ENCODE peak calls at places on chromosomes 2 and 18, in seven cellular contexts. F is cardiac fibroblast, A is Panc1, W is PC-9, U is AG10803, D is mammary epithelial cell, C is IMR-90. Z is an unnamed sample.

GRCh38 chr18:49081511-49082146 is 130.9 kb upstream of the SMAD7 start:
- DNase-seq in D (peak), W (no peak), F (no peak), U (no peak), A (no peak), C (peak), Z (no peak)

GRCh38 chr2:218898109-218898878 is 17.6 kb downstream of the WNT10A start:
- DNase-seq in A (no peak), D (peak), F (peak), W (no peak), C (peak), U (peak), Z (peak)

GRCh38 chr18:22609642-22610041 is 191.9 kb upstream of the CTAGE1 start:
- DNase-seq in A (no peak), D (peak), F (peak), W (no peak), U (peak), C (peak), Z (peak)

GRCh38 chr18:68267583-68267982 is 447.3 kb downstream of the TMX3 start:
- DNase-seq in D (peak), A (no peak), C (peak), F (peak), U (peak), W (no peak), Z (peak)

GRCh38 chr2:196798980-196799379 is 503 bp downstream of the GTF3C3 start:
- DNase-seq in F (peak), U (no peak), C (no peak), A (no peak), D (no peak), W (no peak), Z (no peak)

GRCh38 chr18:70621710-70622109 is 332.9 kb downstream of the SOCS6 start:
- DNase-seq in A (no peak), F (no peak), W (no peak), U (no peak), C (no peak), D (no peak), Z (no peak)

GRCh38 chr2:41870948-41871522 is 176.8 kb upstream of the PKDCC start:
- DNase-seq in F (peak), W (no peak), U (peak), D (no peak), A (no peak), C (no peak), Z (no peak)

GRCh38 chr2:28695245-28695647 is 56.4 kb upstream of the PPP1CB start:
- DNase-seq in A (no peak), D (no peak), C (no peak), F (no peak), U (no peak), W (no peak), Z (no peak)

GRCh38 chr18:49431563-49431962 is 28.9 kb downstream of the DYM start:
- DNase-seq in C (peak), U (no peak), F (no peak), W (no peak), D (peak), A (no peak), Z (no peak)

GRCh38 chr18:59861009-59861408 is 38.8 kb upstream of the PMAIP1 start:
- DNase-seq in D (no peak), U (no peak), F (peak), A (no peak), W (no peak), C (peak), Z (no peak)

GRCh38 chr2:222477962-222478608 is 53.7 kb downstream of the SGPP2 start:
- DNase-seq in U (no peak), D (no peak), F (no peak), W (no peak), C (no peak), A (no peak), Z (no peak)

GRCh38 chr2:224308267-224308911 is 93.5 kb downstream of the FAM124B start:
- DNase-seq in A (no peak), D (no peak), U (no peak), F (no peak), W (no peak), C (no peak), Z (no peak)

GRCh38 chr2:134866498-134867099 is 28.2 kb downstream of the ACMSD start:
- DNase-seq in A (peak), C (peak), D (peak), U (peak), F (peak), W (no peak), Z (peak)

GRCh38 chr2:71505086-71505769 is 51.9 kb downstream of the DYSF start:
- DNase-seq in A (no peak), W (no peak), F (peak), C (no peak), D (no peak), U (no peak), Z (no peak)

GRCh38 chr2:98479959-98480524 is 35.4 kb downstream of the INPP4A start:
- DNase-seq in A (no peak), D (peak), F (peak), C (peak), W (peak), U (peak), Z (peak)

GRCh38 chr2:63790913-63791312 is 50.8 kb upstream of the UGP2 start:
- DNase-seq in D (peak), C (peak), F (peak), W (peak), U (peak), A (no peak), Z (peak)

GRCh38 chr2:149645391-149645790 is 57.8 kb upstream of the MMADHC start:
- DNase-seq in A (no peak), U (peak), F (peak), D (no peak), W (no peak), C (peak), Z (peak)

GRCh38 chr2:101734511-101735165 is 37.1 kb downstream of the MAP4K4 start:
- DNase-seq in C (no peak), W (no peak), F (no peak), U (no peak), D (no peak), A (no peak), Z (no peak)

GRCh38 chr18:33034212-33034611 is 261.4 kb upstream of the KLHL14 start:
- DNase-seq in F (no peak), W (no peak), U (no peak), C (no peak), A (no peak), D (no peak), Z (no peak)

GRCh38 chr2:233185963-233186362 is 65.5 kb upstream of the ATG16L1 start:
- DNase-seq in W (no peak), C (no peak), F (no peak), A (no peak), U (no peak), D (no peak), Z (no peak)

GRCh38 chr2:73293534-73294171 is at the start of gene EGR4:
- DNase-seq in F (peak), U (peak), W (peak), C (peak), A (no peak), D (peak), Z (peak)

GRCh38 chr2:36356990-36357505 is 1.5 kb downstream of the CRIM1 start:
- DNase-seq in U (no peak), A (no peak), W (peak), F (no peak), D (peak), C (peak), Z (no peak)

GRCh38 chr18:34817636-34818035 is 107.5 kb downstream of the DTNA start:
- DNase-seq in C (no peak), U (no peak), A (no peak), F (no peak), W (no peak), D (no peak), Z (no peak)

GRCh38 chr2:130918421-130918820 is 81.7 kb downstream of the ARHGEF4 start:
- DNase-seq in U (no peak), A (no peak), C (no peak), D (no peak), F (no peak), W (no peak), Z (no peak)

GRCh38 chr2:45578056-45578843 is 32.8 kb downstream of the SRBD1 start:
- DNase-seq in C (peak), F (peak), D (no peak), W (no peak), U (peak), A (peak), Z (peak)

GRCh38 chr2:238899386-238899785 is 51.5 kb downstream of the TWIST2 start:
- DNase-seq in A (no peak), U (peak), C (no peak), F (no peak), D (no peak), W (no peak), Z (no peak)

GRCh38 chr2:15158532-15158931 is 402.6 kb downstream of the NBAS start:
- DNase-seq in D (peak), A (no peak), C (no peak), F (no peak), W (no peak), U (no peak), Z (no peak)

GRCh38 chr2:182242561-182242960 is 184.3 kb downstream of the PDE1A start:
- DNase-seq in U (no peak), F (no peak), A (no peak), W (no peak), C (no peak), D (no peak), Z (no peak)

GRCh38 chr2:1754046-1754445 is 9.7 kb upstream of the PXDN start:
- DNase-seq in W (no peak), A (no peak), U (no peak), C (no peak), F (no peak), D (no peak), Z (no peak)

GRCh38 chr2:229970406-229970805 is 48.1 kb downstream of the FBXO36 start:
- DNase-seq in F (no peak), D (no peak), A (no peak), C (no peak), U (no peak), W (no peak), Z (no peak)

GRCh38 chr2:238722883-238723282 is 125.0 kb upstream of the TWIST2 start:
- DNase-seq in W (no peak), A (no peak), D (no peak), F (no peak), C (no peak), U (no peak), Z (no peak)

GRCh38 chr2:130864830-130865229 is 28.1 kb downstream of the ARHGEF4 start:
- DNase-seq in A (no peak), D (peak), U (peak), C (peak), F (peak), W (peak), Z (peak)

GRCh38 chr2:3628800-3629199 is 29.2 kb upstream of the ALLC start:
- DNase-seq in F (peak), C (no peak), D (peak), A (no peak), U (no peak), W (no peak), Z (no peak)

DNA sequence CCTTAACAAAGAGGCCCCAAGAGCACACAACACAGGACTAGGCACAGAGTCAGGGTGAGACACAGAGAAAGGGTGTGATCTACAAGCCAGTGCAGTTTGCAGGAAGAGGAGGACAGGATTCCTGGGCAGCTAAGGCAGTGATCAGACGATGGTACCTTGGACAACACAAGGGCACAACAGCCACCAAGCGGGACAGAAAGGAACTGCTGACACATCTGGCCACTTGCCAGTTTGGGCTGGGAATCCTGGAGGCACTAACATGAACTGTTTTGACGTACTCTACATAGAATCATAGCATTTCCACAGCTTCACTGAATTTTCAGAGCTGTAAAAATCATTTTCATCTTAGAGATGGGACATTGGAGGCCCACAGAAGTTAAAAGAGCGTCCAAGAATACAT is 221.5 kb upstream of the SLC35G4 start:
- DNase-seq in U (peak), A (peak), W (no peak), D (peak), C (peak), F (peak), Z (no peak)
- TF ChIP-seq CTCF in U (peak), A (no peak), W (peak), D (peak), C (peak), F (peak), Z (peak)

GRCh38 chr18:12886498-12887126 is 2.6 kb upstream of the PTPN2 start:
- DNase-seq in F (no peak), U (peak), C (no peak), W (no peak), D (peak), A (no peak), Z (no peak)

GRCh38 chr18:12890964-12891363 is 6.9 kb upstream of the PTPN2 start:
- DNase-seq in W (no peak), U (no peak), C (no peak), D (no peak), A (no peak), F (no peak), Z (no peak)

GRCh38 chr18:12891561-12891960 is 7.5 kb upstream of the PTPN2 start:
- DNase-seq in F (no peak), U (no peak), C (no peak), W (peak), D (no peak), A (no peak), Z (no peak)

GRCh38 chr18:12895016-12895415 is 11.0 kb upstream of the PTPN2 start:
- DNase-seq in U (no peak), F (no peak), C (no peak), A (no peak), D (no peak), W (no peak), Z (no peak)

DNA sequence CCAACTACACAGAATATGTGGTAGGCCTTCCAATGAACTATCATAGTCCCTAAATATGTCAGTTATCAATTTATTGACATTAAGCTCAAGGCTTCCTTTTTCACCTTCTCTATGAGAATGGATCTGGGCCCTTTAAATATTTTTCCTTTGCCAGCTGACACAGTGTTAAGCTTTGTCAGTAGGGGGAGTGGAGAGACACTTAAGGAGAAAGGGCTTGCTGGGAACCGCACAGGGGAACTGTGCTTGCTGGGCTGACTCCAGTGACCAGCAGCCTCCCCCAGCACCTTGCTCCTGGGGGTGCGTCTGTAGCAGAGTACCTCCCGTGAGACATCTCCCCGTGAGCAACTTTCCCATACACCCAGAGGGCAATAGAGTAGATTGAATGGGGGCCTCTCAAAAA is 6.5 kb upstream of the PTPN2 start:
- DNase-seq in A (no peak), U (no peak), W (peak), C (no peak), F (peak), D (no peak), Z (no peak)
- TF ChIP-seq CTCF in A (peak), U (peak), W (peak), C (peak), F (peak), D (peak), Z (peak)

DNA sequence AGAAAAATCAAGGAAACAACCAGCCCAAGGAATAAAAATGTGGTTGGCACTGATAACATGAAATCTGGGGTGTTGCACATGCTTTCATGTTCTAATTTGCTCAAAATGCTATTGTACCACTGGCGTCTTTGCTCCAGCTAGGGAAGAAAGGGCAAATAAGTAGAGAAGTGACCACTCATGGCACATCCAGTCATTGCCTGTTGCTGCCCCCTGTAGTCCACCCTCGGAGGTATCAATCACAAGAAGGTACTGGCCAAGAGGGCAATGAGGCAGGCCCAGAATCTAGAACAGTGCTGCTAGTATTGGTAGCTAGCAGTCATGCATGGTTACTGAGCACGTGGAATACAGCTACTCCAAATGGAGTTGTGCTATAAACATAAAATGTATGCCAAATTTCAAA is 213.4 kb downstream of the CDCA7 start:
- DNase-seq in C (no peak), A (no peak), D (no peak), W (no peak), F (no peak), U (peak), Z (no peak)
- TF ChIP-seq CTCF in C (peak), A (peak), D (peak), W (peak), F (peak), U (peak), Z (peak)

DNA sequence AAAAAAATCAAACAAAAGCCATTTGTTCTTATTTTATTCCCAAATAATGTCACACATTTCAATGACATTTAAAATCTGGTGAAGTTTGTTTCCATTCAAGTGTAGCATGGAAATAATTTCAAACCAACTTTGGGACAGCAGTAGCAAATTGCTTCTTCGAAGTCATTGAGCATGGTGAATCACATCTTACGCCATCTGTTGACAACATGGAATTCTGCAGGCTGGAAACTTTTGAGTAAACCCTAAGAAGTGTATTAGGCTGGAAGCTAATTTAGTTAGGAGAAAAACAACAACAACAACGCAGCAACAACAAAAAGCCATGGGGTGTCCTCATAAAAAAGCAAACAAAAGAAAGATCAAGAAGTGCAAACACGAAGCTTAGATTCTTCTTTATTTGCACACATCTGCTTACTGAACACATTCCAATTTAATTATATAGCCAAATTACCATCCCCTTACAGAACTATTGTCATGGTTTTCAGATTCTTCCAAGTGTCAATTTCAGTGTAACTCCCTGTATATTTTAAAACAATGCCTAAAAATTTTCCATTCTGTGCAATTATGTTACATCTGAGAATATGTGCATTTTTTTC is 659.0 kb upstream of the CDH7 start:
- DNase-seq in A (peak), W (no peak), C (peak), U (no peak), D (no peak), F (peak), Z (peak)
- TF ChIP-seq CTCF in A (peak), W (peak), C (no peak), U (peak), D (peak), F (peak), Z (peak)

GRCh38 chr18:42447688-42448087 is 492.7 kb downstream of the PIK3C3 start:
- DNase-seq in W (no peak), C (no peak), F (no peak), D (no peak), A (no peak), U (no peak), Z (no peak)
- TF ChIP-seq CTCF in W (no peak), C (no peak), F (no peak), D (no peak), A (no peak), U (no peak), Z (no peak)

DNA sequence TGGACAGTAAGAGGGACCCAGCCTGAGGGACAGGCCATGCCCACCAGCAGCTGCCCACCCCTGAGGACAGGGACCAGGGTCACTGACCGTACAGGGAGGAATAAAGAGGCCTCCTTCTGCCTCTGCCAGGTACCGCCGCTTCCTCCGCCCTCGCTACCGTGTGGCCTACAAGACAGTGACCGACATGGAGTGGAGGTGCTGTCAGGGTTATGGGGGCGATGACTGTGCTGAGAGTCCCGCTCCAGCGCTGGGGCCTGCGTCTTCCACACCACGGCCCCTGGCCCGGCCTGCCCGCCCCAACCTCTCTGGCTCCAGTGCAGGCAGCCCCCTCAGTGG is 2.2 kb downstream of the EMILIN1 start:
- DNase-seq in D (no peak), F (no peak), C (no peak), W (no peak), A (no peak), U (no peak), Z (no peak)
- TF ChIP-seq CTCF in D (no peak), F (no peak), C (no peak), W (no peak), A (no peak), U (no peak), Z (no peak)

Z was measured in astrocyte of the spinal cord.